ENCODE peak calls at places on chromosome 12, in four cellular contexts. N is spleen, Z is K562, I is heart left ventricle. S is an unnamed sample.

GRCh38 chr12:98645572-98646067 is 530 bp downstream of the APAF1 start:
- DNase-seq in Z (peak), I (no peak), N (no peak), S (peak)

GRCh38 chr12:47938093-47938492 is 25.3 kb upstream of the TMEM106C start:
- DNase-seq in I (no peak), N (no peak), Z (no peak), S (no peak)

GRCh38 chr12:68998036-68998435 is 65.1 kb upstream of the CPM start:
- DNase-seq in I (no peak), Z (no peak), N (no peak), S (no peak)

GRCh38 chr12:9899209-9899608 is 17.9 kb downstream of the KLRF2 start:
- DNase-seq in Z (no peak), I (no peak), N (no peak), S (no peak)

GRCh38 chr12:6507102-6507998 is 13.4 kb downstream of the NCAPD2 start:
- DNase-seq in I (no peak), Z (no peak), N (no peak), S (no peak)

GRCh38 chr12:7139213-7139612 is 9.0 kb downstream of the CLSTN3 start:
- DNase-seq in I (no peak), Z (no peak), N (no peak), S (no peak)

GRCh38 chr12:19095869-19096480 is 33.6 kb upstream of the PLEKHA5 start:
- DNase-seq in N (no peak), I (no peak), Z (no peak), S (no peak)

GRCh38 chr12:54684636-54685630 is 36.8 kb upstream of the DCD start:
- DNase-seq in N (no peak), Z (no peak), I (no peak), S (no peak)

GRCh38 chr12:39012870-39013269 is 107.5 kb upstream of the CPNE8 start:
- DNase-seq in I (no peak), Z (no peak), N (no peak), S (no peak)

GRCh38 chr12:123050913-123051312 is 70.4 kb downstream of the ARL6IP4 start:
- DNase-seq in Z (no peak), N (no peak), I (no peak), S (no peak)

GRCh38 chr12:31321565-31322228 is 4.3 kb downstream of the SINHCAF start:
- DNase-seq in I (no peak), N (no peak), Z (no peak), S (peak)

GRCh38 chr12:93378373-93379310 is 917 bp downstream of the NUDT4 start:
- DNase-seq in Z (peak), N (peak), I (no peak), S (peak)
- TF ChIP-seq POLR2A in Z (no peak), N (no peak), I (no peak), S (peak)

GRCh38 chr12:108854055-108854452 is 3.3 kb downstream of the SSH1 start:
- DNase-seq in N (peak), I (no peak), Z (no peak), S (peak)

GRCh38 chr12:108853426-108853825 is 4.0 kb downstream of the SSH1 start:
- DNase-seq in N (peak), I (no peak), Z (no peak), S (no peak)

GRCh38 chr12:108855284-108856169 is 1.9 kb downstream of the SSH1 start:
- DNase-seq in N (peak), I (no peak), Z (peak), S (peak)

GRCh38 chr12:108856170-108856427 is 1.3 kb downstream of the SSH1 start:
- DNase-seq in I (no peak), Z (no peak), N (peak), S (no peak)

GRCh38 chr12:108854453-108855283 is 2.7 kb downstream of the SSH1 start:
- DNase-seq in N (peak), Z (no peak), I (peak), S (peak)
- TF ChIP-seq POLR2A in N (no peak), Z (no peak), I (no peak), S (no peak)

DNA sequence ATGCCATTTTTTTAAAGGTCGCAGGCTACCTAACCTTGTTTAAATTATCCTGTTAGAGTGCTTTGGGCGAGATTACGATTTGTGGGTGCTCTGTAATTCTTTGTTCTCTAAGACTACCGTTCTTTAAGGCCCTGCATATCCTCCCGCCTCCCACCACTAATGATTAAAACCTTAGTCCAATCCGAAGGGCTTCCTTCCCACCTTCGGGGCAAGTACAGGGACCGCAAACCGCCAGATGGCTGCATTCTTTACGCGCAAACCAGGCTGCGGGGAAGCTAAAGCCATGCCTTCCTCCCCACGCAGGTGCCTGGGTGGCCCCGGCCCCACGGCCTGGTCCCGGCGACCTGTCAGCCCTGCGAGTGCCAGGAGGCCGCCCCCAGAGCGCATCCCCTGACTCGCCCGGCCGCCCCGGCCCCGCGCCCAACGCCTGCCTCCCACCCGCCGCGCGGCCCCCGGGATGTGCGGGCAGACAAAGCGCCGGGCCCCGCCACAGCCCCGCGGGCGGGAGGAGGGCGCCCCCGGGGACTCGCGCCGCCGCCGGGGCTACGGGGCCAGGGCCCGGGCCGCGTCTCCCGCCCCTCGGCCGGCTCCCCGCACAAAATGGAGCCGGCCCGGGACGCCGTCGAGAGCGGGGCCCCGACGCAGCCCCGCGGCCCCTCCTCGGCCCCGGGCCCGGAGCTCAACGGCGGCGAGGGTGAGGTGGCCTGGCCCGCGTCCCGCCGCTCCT is 672 bp downstream of the NFYB start:
- DNase-seq in N (peak), Z (peak), I (peak), S (peak)
- TF ChIP-seq POLR2A in N (no peak), Z (peak), I (no peak), S (no peak)

DNA sequence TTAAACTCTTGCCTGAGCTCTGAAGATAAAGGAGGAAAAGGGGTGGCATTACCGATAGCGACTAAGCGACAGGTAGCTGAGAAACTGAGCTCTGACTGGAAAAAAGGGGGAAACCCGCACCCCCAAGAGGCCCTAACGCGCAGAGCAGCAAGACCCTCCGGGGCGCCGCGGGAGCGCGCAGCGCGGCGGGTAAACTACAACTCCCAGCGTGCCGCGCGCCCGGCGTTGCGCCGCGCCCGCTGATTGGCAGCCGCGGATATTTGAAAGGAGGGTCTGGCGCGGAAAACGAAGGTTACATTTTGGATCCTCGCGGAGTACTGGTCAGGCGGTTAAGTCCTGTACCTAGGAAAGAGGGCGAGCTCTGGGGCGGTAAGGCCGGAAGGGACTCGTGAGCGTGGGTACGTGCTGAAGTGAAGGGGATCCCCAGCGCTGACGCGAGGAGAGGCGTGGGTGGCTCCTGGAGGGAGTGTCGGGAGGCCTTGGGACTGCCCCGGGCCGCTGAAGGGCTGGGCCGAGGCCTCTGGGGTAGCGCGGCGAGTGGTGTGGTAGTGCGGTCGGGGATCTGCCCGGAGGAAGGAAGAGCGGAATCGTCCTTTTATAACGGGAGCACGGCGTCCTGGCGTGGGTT is at the start of gene ESPL1:
- DNase-seq in N (peak), Z (peak), I (peak), S (peak)
- TF ChIP-seq POLR2A in N (no peak), Z (peak), I (no peak), S (peak)

GRCh38 chr12:89351489-89352241 is 636 bp downstream of the DUSP6 start:
- DNase-seq in I (peak), N (peak), Z (no peak), S (peak)
- TF ChIP-seq POLR2A in I (no peak), N (no peak), Z (no peak), S (no peak)

GRCh38 chr12:77062846-77063461 is 2.4 kb downstream of the E2F7 start:
- DNase-seq in I (no peak), N (no peak), Z (no peak), S (peak)
- TF ChIP-seq POLR2A in I (no peak), N (no peak), Z (no peak), S (no peak)

GRCh38 chr12:24631691-24632090 is 317.2 kb downstream of the BCAT1 start:
- DNase-seq in I (no peak), Z (no peak), N (no peak), S (no peak)
- TF ChIP-seq POLR2A in I (no peak), Z (no peak), N (no peak), S (no peak)

GRCh38 chr12:109199324-109199723 is 82.9 kb downstream of the ACACB start:
- DNase-seq in N (peak), Z (no peak), I (no peak), S (no peak)

GRCh38 chr12:109200825-109201495 is 84.6 kb downstream of the ACACB start:
- DNase-seq in Z (no peak), I (no peak), N (peak), S (no peak)

GRCh38 chr12:109193896-109194295 is 77.5 kb downstream of the ACACB start:
- DNase-seq in N (peak), Z (no peak), I (no peak), S (no peak)

GRCh38 chr12:109196332-109196731 is 79.9 kb downstream of the ACACB start:
- DNase-seq in N (no peak), I (no peak), Z (no peak), S (no peak)

GRCh38 chr12:109197327-109197726 is 80.9 kb downstream of the ACACB start:
- DNase-seq in I (no peak), N (peak), Z (no peak), S (no peak)
- TF ChIP-seq POLR2A in I (no peak), N (no peak), Z (no peak), S (no peak)

S was measured in erythroblast.